ENCODE peak calls at places on chromosomes 7 and 10, in seven cellular contexts. I is fibroblast of the aortic adventitia, R is hepatocyte, N is IMR-90, X is BJ, A is choroid plexus epithelial cell, V is natural killer cell. P is an unnamed sample.
A peak's percentile ranks its signal among the peaks of the same experiment; 100 is the strongest.

GRCh38 chr7:45080958-45081669 is 7.7 kb downstream of the NACAD start:
- DNase-seq in A (no peak), V (no peak), R (no peak), I (no peak), N (no peak), X (no peak), P (no peak)

GRCh38 chr10:46525177-46525823 is 31.2 kb downstream of the GPRIN2 start:
- DNase-seq in N (peak; percentile 89), V (no peak), X (peak; percentile 51), I (peak; percentile 81), A (peak; percentile 90), R (no peak), P (no peak)

GRCh38 chr7:102306916-102307677 is 20.4 kb downstream of the SH2B2 start:
- DNase-seq in I (no peak), X (no peak), A (peak; percentile 66), R (peak; percentile 65), V (no peak), N (peak; percentile 78), P (no peak)

GRCh38 chr10:4725917-4726606 is 99.9 kb upstream of the AKR1E2 start:
- DNase-seq in X (peak; percentile 78), R (peak; percentile 32), N (peak; percentile 89), I (peak; percentile 81), A (peak; percentile 83), V (no peak), P (no peak)

GRCh38 chr10:113273151-113273876 is 279.5 kb upstream of the HABP2 start:
- DNase-seq in V (no peak), X (no peak), R (no peak), N (no peak), A (no peak), I (peak; percentile 44), P (peak; percentile 26)

GRCh38 chr7:100711369-100711768 is 5.4 kb downstream of the POP7 start:
- DNase-seq in R (no peak), V (no peak), N (no peak), X (no peak), A (no peak), I (no peak), P (no peak)

GRCh38 chr10:283140-283479 is 147.9 kb downstream of the ZMYND11 start:
- DNase-seq in R (no peak), X (no peak), N (no peak), A (no peak), V (no peak), I (no peak), P (no peak)

GRCh38 chr10:19843487-19843886 is 27.3 kb downstream of the PLXDC2 start:
- DNase-seq in A (peak; percentile 49), V (no peak), R (no peak), N (peak; percentile 44), X (no peak), I (peak; percentile 16), P (no peak)

GRCh38 chr10:132386419-132386831 is 10.6 kb upstream of the PWWP2B start:
- DNase-seq in A (no peak), R (no peak), X (no peak), I (no peak), V (no peak), N (no peak), P (no peak)

GRCh38 chr10:69060127-69060798 is 27.6 kb upstream of the SRGN start:
- DNase-seq in N (no peak), X (no peak), A (no peak), R (no peak), I (no peak), V (no peak), P (no peak)

GRCh38 chr7:134327896-134328295 is 11.2 kb upstream of the SLC35B4 start:
- DNase-seq in R (peak; percentile 38), V (no peak), A (peak; percentile 74), N (peak; percentile 56), I (peak; percentile 53), X (no peak), P (peak; percentile 49)

GRCh38 chr7:158016171-158017087 is 571.2 kb downstream of the PTPRN2 start:
- DNase-seq in R (peak; percentile 30), A (no peak), X (no peak), N (no peak), V (no peak), I (no peak), P (no peak)

GRCh38 chr7:95690367-95690947 is 81.9 kb upstream of the DYNC1I1 start:
- DNase-seq in A (peak; percentile 70), X (no peak), N (peak; percentile 41), I (peak; percentile 59), R (peak; percentile 53), V (no peak), P (peak; percentile 26)

GRCh38 chr10:50615654-50616053 is 8.1 kb downstream of the SGMS1 start:
- DNase-seq in R (no peak), A (no peak), V (no peak), I (no peak), N (no peak), X (no peak), P (no peak)

GRCh38 chr10:129193148-129193547 is 273.9 kb upstream of the MGMT start:
- DNase-seq in N (no peak), V (no peak), A (no peak), X (no peak), I (peak; percentile 5), R (no peak), P (no peak)

GRCh38 chr10:46218921-46219320 is 67.9 kb upstream of the ANTXRL start:
- DNase-seq in N (no peak), A (no peak), R (no peak), V (no peak), X (no peak), I (no peak), P (no peak)

DNA sequence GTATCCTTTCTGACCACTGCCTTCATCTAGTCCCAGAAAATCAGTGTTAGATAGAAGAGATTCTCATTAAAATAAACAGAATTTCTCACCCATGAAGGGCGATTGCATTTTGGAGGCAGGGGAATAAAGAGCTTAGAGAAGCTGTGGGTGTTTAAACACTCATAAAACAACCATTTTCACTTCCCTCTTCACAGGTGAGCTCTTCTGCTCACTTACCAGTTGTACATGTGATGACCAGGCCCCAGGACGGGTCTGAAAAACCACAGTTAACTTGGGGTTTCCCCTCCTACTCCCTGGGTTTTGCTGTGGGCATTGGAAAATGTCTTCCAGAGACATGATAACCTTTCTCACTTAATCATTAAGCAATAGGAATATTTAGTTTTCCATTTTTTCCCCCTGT is 411.6 kb upstream of the DPP6 start:
- DNase-seq in X (no peak), V (no peak), R (no peak), N (no peak), I (no peak), A (no peak), P (no peak)
- TF ChIP-seq CTCF in X (no peak), V (no peak), R (no peak), N (no peak), I (no peak), A (no peak), P (no peak)

GRCh38 chr10:108785011-108785410 is 1138.3 kb downstream of the XPNPEP1 start:
- DNase-seq in V (no peak), R (no peak), N (no peak), I (no peak), X (no peak), A (no peak), P (no peak)

GRCh38 chr10:108782411-108782810 is 1140.9 kb downstream of the XPNPEP1 start:
- DNase-seq in R (no peak), V (no peak), N (no peak), A (no peak), I (peak; percentile 17), X (no peak), P (no peak)

GRCh38 chr10:108784534-108784933 is 1138.8 kb downstream of the XPNPEP1 start:
- DNase-seq in X (no peak), R (no peak), N (no peak), V (no peak), A (no peak), I (no peak), P (no peak)

GRCh38 chr10:108787932-108788331 is 1135.4 kb downstream of the XPNPEP1 start:
- DNase-seq in R (no peak), V (no peak), I (peak; percentile 43), X (no peak), N (peak; percentile 63), A (peak; percentile 51), P (no peak)

GRCh38 chr10:108783897-108784296 is 1139.4 kb downstream of the XPNPEP1 start:
- DNase-seq in R (peak; percentile 58), N (peak; percentile 36), A (peak; percentile 88), V (no peak), I (peak; percentile 53), X (no peak), P (peak; percentile 15)
- TF ChIP-seq CTCF in R (peak; percentile 40), N (peak; percentile 27), A (peak; percentile 68), V (no peak), I (peak; percentile 37), X (peak; percentile 27), P (peak; percentile 32)

DNA sequence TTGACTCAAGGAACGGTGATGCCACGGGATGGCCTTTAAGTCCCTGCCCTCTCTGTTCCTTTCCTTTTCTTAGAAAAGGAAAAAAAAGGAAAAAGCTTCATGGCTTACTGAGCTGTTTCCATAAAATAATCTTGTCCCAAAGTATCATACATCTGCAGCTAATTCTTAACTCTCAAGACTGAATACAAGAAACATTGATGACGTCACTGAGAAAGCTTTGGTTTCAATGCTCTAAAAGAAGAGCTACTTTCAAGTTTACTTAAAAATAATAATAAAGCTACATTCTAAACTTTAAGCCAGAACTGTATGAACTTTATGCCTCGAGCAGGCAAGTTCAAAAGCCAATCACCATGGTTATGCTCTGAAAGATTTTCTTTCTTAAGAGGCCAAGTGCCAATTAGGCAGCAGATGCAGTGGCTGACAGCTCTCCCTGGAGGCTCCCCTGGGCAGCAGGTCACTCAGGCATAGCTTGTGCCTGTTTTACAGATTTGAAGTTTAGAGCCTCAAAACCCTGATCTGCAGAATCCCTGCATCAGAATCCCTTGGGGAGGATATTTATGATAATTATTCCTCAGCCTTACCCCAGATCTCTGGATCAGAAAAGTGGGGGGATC is 165.0 kb downstream of the CHN2 start:
- DNase-seq in N (no peak), X (no peak), A (no peak), I (no peak), V (no peak), R (no peak), P (no peak)
- TF ChIP-seq CTCF in N (no peak), X (no peak), A (no peak), I (no peak), V (no peak), R (no peak), P (no peak)

GRCh38 chr7:27771111-27771510 is 31.1 kb downstream of the TAX1BP1 start:
- DNase-seq in R (no peak), I (no peak), A (no peak), V (no peak), X (no peak), N (no peak), P (no peak)

GRCh38 chr7:27777662-27778061 is 37.7 kb downstream of the TAX1BP1 start:
- DNase-seq in A (no peak), V (no peak), I (no peak), X (no peak), R (no peak), N (no peak), P (no peak)

GRCh38 chr7:27775772-27776171 is 35.8 kb downstream of the TAX1BP1 start:
- DNase-seq in A (no peak), V (no peak), X (no peak), R (no peak), N (no peak), I (no peak), P (no peak)

GRCh38 chr7:27779873-27780272 is 39.9 kb downstream of the TAX1BP1 start:
- DNase-seq in A (peak; percentile 17), N (no peak), R (no peak), I (peak; percentile 14), X (no peak), V (no peak), P (no peak)

GRCh38 chr7:27774717-27775328 is 34.9 kb downstream of the TAX1BP1 start:
- DNase-seq in N (peak; percentile 58), X (no peak), A (peak; percentile 70), V (no peak), R (peak; percentile 50), I (peak; percentile 76), P (no peak)
- TF ChIP-seq CTCF in N (peak; percentile 69), X (peak; percentile 72), A (peak; percentile 68), V (peak; percentile 46), R (peak; percentile 75), I (peak; percentile 77), P (peak; percentile 44)

GRCh38 chr10:22573820-22574569 is 140.4 kb downstream of the PIP4K2A start:
- DNase-seq in R (no peak), I (peak; percentile 61), X (no peak), A (peak; percentile 55), V (peak; percentile 42), N (peak; percentile 41), P (no peak)
- TF ChIP-seq CTCF in R (peak; percentile 24), I (peak; percentile 58), X (peak; percentile 55), A (peak; percentile 73), V (peak; percentile 71), N (peak; percentile 53), P (peak; percentile 6)